ENCODE peak calls at places on chromosomes 4 and X, in four cellular contexts. S, D, M and U are unnamed samples.

GRCh38 chrX:141443922-141444321 is 140.6 kb downstream of the SPANXA1 start:
- DNase-seq in M (no peak), D (no peak), S (no peak), U (no peak)

GRCh38 chr4:84582988-84583870 is at the start of gene CDS1:
- DNase-seq in M (no peak), D (no peak), S (no peak), U (no peak)

GRCh38 chrX:132592880-132593279 is 104.0 kb upstream of the MBNL3 start:
- DNase-seq in M (no peak), S (no peak), D (no peak), U (no peak)

GRCh38 chr4:90137545-90137944 is 10.4 kb downstream of the CCSER1 start:
- DNase-seq in M (no peak), D (no peak), S (no peak), U (no peak)

GRCh38 chrX:2989565-2989964 is 16.8 kb upstream of the ARSH start:
- DNase-seq in D (no peak), S (no peak), M (no peak), U (no peak)

GRCh38 chr4:55175779-55176231 is 50.4 kb upstream of the KDR start:
- DNase-seq in D (no peak), M (no peak), S (no peak), U (peak; percentile 7)

GRCh38 chr4:170122252-170122651 is 32.5 kb upstream of the AADAT start:
- DNase-seq in S (no peak), D (no peak), M (no peak), U (no peak)

GRCh38 chrX:154602226-154602625 is 16.9 kb downstream of the CTAG1B start:
- DNase-seq in M (no peak), S (no peak), D (no peak), U (no peak)

GRCh38 chrX:14398725-14399124 is 130.6 kb upstream of the GLRA2 start:
- DNase-seq in M (no peak), D (no peak), S (no peak), U (no peak)

GRCh38 chrX:19825271-19825670 is 62.1 kb downstream of the SH3KBP1 start:
- DNase-seq in M (no peak), S (no peak), D (no peak), U (no peak)

GRCh38 chrX:135931644-135932487 is 38.4 kb downstream of the SAGE1 start:
- DNase-seq in M (peak; percentile 3), S (peak; percentile 7), D (peak; percentile 70), U (no peak)

GRCh38 chrX:39613508-39613921 is 484.2 kb downstream of the BCOR start:
- DNase-seq in M (no peak), S (peak; percentile 2), D (peak; percentile 71), U (no peak)

GRCh38 chr4:17096692-17097091 is 198.2 kb upstream of the LDB2 start:
- DNase-seq in M (no peak), D (no peak), S (no peak), U (no peak)

GRCh38 chr4:28654618-28655017 is 1794.0 kb downstream of the STIM2 start:
- DNase-seq in M (no peak), S (no peak), D (no peak), U (no peak)

GRCh38 chrX:50100188-50100587 is 100.6 kb downstream of the AKAP4 start:
- DNase-seq in D (no peak), M (no peak), S (no peak), U (no peak)

GRCh38 chrX:105464611-105465010 is 244.1 kb upstream of the TEX13A start:
- DNase-seq in S (no peak), M (no peak), D (no peak), U (no peak)

GRCh38 chrX:133468081-133468480 is 52.8 kb upstream of the GPC4 start:
- DNase-seq in S (no peak), M (no peak), D (no peak), U (no peak)

GRCh38 chr4:123352240-123352945 is 44.2 kb upstream of the SPRY1 start:
- DNase-seq in M (peak; percentile 98), D (no peak), S (no peak), U (no peak)

GRCh38 chr4:111960241-111960667 is 185.0 kb upstream of the FAM241A start:
- DNase-seq in S (no peak), M (no peak), D (no peak), U (no peak)

GRCh38 chr4:117700111-117700892 is 334.0 kb upstream of the NDST3 start:
- DNase-seq in M (no peak), D (no peak), S (no peak), U (no peak)

GRCh38 chr4:101191302-101192098 is 155.8 kb downstream of the PPP3CA start:
- DNase-seq in S (no peak), D (no peak), M (peak; percentile 87), U (no peak)

GRCh38 chrX:107714196-107714811 is 61.3 kb downstream of the TSC22D3 start:
- DNase-seq in M (no peak), D (peak; percentile 67), S (no peak), U (no peak)

GRCh38 chr4:26237916-26238315 is 82.9 kb upstream of the RBPJ start:
- DNase-seq in M (no peak), S (no peak), D (no peak), U (no peak)

GRCh38 chrX:72128881-72129280 is 2.8 kb downstream of the RTL5 start:
- DNase-seq in D (peak; percentile 66), M (no peak), S (no peak), U (no peak)

GRCh38 chr4:4333265-4333706 is 43.2 kb downstream of the ZBTB49 start:
- DNase-seq in D (peak; percentile 51), S (no peak), M (peak; percentile 84), U (no peak)

GRCh38 chr4:41257901-41258300 is 1.2 kb downstream of the UCHL1 start:
- DNase-seq in D (no peak), M (no peak), S (no peak), U (no peak)